ENCODE peak calls at places on chromosome 10, in nine cellular contexts. A is activated naive CD4-positive, alpha-beta T cell treated with Interleukin-2 at 50 U/mL for 16 hours; C is C1 segment of cervical spinal cord; K is H9; R is fibroblast of lung; L is NCI-H345; M is activated effector memory CD4-positive, alpha-beta T cell treated with Interleukin-2 at 50 U/mL for 16 hours; B is mammary epithelial cell; Q is A549. H is an unnamed sample.

GRCh38 chr10:2979267-2979660 is 88.1 kb upstream of the PFKP start:
- DNase-seq in K (no peak), C (peak; percentile 30), A (no peak), M (no peak), L (no peak), Q (no peak), B (no peak), R (peak; percentile 11), H (no peak)

GRCh38 chr10:104349623-104350142 is 4.0 kb upstream of the CFAP58 start:
- DNase-seq in B (peak; percentile 94), M (no peak), L (no peak), R (peak; percentile 66), C (peak; percentile 40), A (no peak), Q (no peak), K (no peak), H (no peak)

GRCh38 chr10:132299381-132300336 is 8.1 kb downstream of the STK32C start:
- DNase-seq in K (peak; percentile 15), L (no peak), B (no peak), R (no peak), C (no peak), M (no peak), A (no peak), Q (no peak), H (no peak)

GRCh38 chr10:24039331-24039730 is 169.6 kb upstream of the KIAA1217 start:
- DNase-seq in Q (no peak), C (no peak), K (no peak), M (no peak), R (no peak), A (no peak), L (no peak), B (no peak), H (no peak)

GRCh38 chr10:128642502-128642901 is 516.3 kb upstream of the MKI67 start:
- DNase-seq in C (no peak), K (no peak), R (no peak), Q (no peak), B (peak; percentile 68), L (no peak), M (no peak), A (no peak), H (no peak)

GRCh38 chr10:34479520-34480179 is 335.4 kb downstream of the PARD3 start:
- DNase-seq in Q (no peak), B (no peak), M (no peak), L (no peak), C (no peak), R (no peak), K (no peak), A (no peak), H (no peak)

GRCh38 chr10:119515511-119516045 is 26.9 kb downstream of the RGS10 start:
- DNase-seq in K (no peak), M (no peak), C (no peak), A (no peak), B (no peak), L (no peak), Q (no peak), R (no peak), H (no peak)

GRCh38 chr10:131239926-131240325 is 71.6 kb downstream of the TCERG1L start:
- DNase-seq in M (no peak), C (no peak), A (no peak), K (no peak), L (no peak), R (no peak), B (no peak), Q (no peak), H (no peak)

GRCh38 chr10:49594594-49594993 is 15.5 kb upstream of the SLC18A3 start:
- DNase-seq in Q (peak; percentile 71), K (peak; percentile 66), R (peak; percentile 67), A (peak; percentile 20), B (peak; percentile 48), C (peak; percentile 19), L (peak; percentile 35), M (no peak), H (no peak)

H was measured in iPS DF 19.7.